ENCODE peak calls at places on chromosome 11, in five cellular contexts. O is psoas muscle, A is keratinocyte, R is fibroblast of lung, S is neural progenitor cell. C is an unnamed sample. For H3K4me1 and H3K36me3, the result is how much of the 10 kb centered on the place peaks cover.

GRCh38 chr11:73838443-73839122 is 38.1 kb downstream of the COA4 start:
- DNase-seq in O (no peak), A (no peak), R (peak), S (peak), C (no peak)

GRCh38 chr11:12157241-12157661 is 46.9 kb downstream of the MICAL2 start:
- DNase-seq in O (no peak), A (no peak), R (peak), S (no peak), C (no peak)

GRCh38 chr11:129427376-129427775 is 51.7 kb downstream of the BARX2 start:
- DNase-seq in O (no peak), A (no peak), R (no peak), S (no peak), C (no peak)

GRCh38 chr11:46669606-46670243 is 30.7 kb downstream of the ARHGAP1 start:
- DNase-seq in O (no peak), A (no peak), R (no peak), S (peak), C (no peak)

GRCh38 chr11:43579171-43579918 is 101.2 kb upstream of the HSD17B12 start:
- DNase-seq in O (no peak), A (no peak), R (peak), S (peak), C (no peak)

GRCh38 chr11:13277719-13278619 is at the start of gene BMAL1:
- DNase-seq in O (peak), A (no peak), R (peak), S (peak), C (peak)

GRCh38 chr11:69396051-69396947 is 85.2 kb upstream of the LINC01488 start:
- DNase-seq in O (no peak), A (no peak), R (no peak), S (no peak), C (no peak)

GRCh38 chr11:134340354-134340964 is 8.7 kb downstream of the GLB1L2 start:
- DNase-seq in O (no peak), A (no peak), R (no peak), S (no peak), C (no peak)

GRCh38 chr11:73566977-73567755 is 30.7 kb downstream of the FAM168A start:
- DNase-seq in O (no peak), A (no peak), R (no peak), S (no peak), C (no peak)

GRCh38 chr11:79963886-79964660 is 523.2 kb upstream of the TENM4 start:
- DNase-seq in O (no peak), A (no peak), R (no peak), S (peak), C (no peak)

GRCh38 chr11:45089845-45090499 is 56.5 kb upstream of the PRDM11 start:
- DNase-seq in O (no peak), A (no peak), R (peak), S (peak), C (no peak)

GRCh38 chr11:113110046-113110445 is 148.8 kb downstream of the NCAM1 start:
- DNase-seq in O (no peak), A (no peak), R (no peak), S (no peak), C (no peak)

GRCh38 chr11:22976146-22976545 is 115.9 kb upstream of the CCDC179 start:
- DNase-seq in O (peak), A (no peak), R (peak), S (no peak), C (no peak)

GRCh38 chr11:70167120-70167519 is 36.0 kb upstream of the FADD start:
- DNase-seq in O (no peak), A (no peak), R (no peak), S (no peak), C (no peak)

GRCh38 chr11:93198221-93198650 is 445 bp upstream of the SLC36A4 start:
- DNase-seq in O (no peak), A (no peak), R (peak), S (no peak), C (no peak)

GRCh38 chr11:111922803-111923202 is 4.1 kb downstream of the C11orf52 start:
- DNase-seq in O (no peak), A (no peak), R (peak), S (no peak), C (no peak)

GRCh38 chr11:65786786-65787636 is at the start of gene OVOL1:
- DNase-seq in O (no peak), A (no peak), R (no peak), S (peak), C (no peak)

GRCh38 chr11:708511-708910 is 2.5 kb downstream of the EPS8L2 start:
- DNase-seq in O (no peak), A (no peak), R (no peak), S (no peak), C (no peak)

GRCh38 chr11:133339495-133340140 is 192.7 kb downstream of the OPCML start:
- DNase-seq in O (no peak), A (no peak), R (no peak), S (no peak), C (no peak)

GRCh38 chr11:69403556-69404215 is 77.8 kb upstream of the LINC01488 start:
- DNase-seq in O (no peak), A (no peak), R (peak), S (no peak), C (no peak)

GRCh38 chr11:81224396-81224795 is 1509.3 kb downstream of the FAM181B start:
- DNase-seq in O (no peak), A (no peak), R (no peak), S (no peak), C (no peak)

GRCh38 chr11:72190581-72191205 is 1.2 kb upstream of the FOLR1 start:
- DNase-seq in O (no peak), A (no peak), R (no peak), S (peak), C (no peak)

GRCh38 chr11:92399702-92400101 is 175.1 kb downstream of the FAT3 start:
- DNase-seq in O (no peak), A (no peak), R (no peak), S (peak), C (no peak)

GRCh38 chr11:35588627-35589026 is 29.6 kb upstream of the FJX1 start:
- DNase-seq in O (no peak), A (no peak), R (peak), S (no peak), C (no peak)

GRCh38 chr11:109697140-109697843 is 275.3 kb downstream of the C11orf87 start:
- DNase-seq in O (no peak), A (peak), R (peak), S (peak), C (no peak)

GRCh38 chr11:120342226-120342625 is 6.0 kb downstream of the ARHGEF12 start:
- DNase-seq in O (no peak), A (no peak), R (no peak), S (no peak), C (no peak)

GRCh38 chr11:75536786-75537629 is 11.3 kb upstream of the GDPD5 start:
- DNase-seq in O (no peak), A (no peak), R (no peak), S (no peak), C (no peak)

GRCh38 chr11:71300187-71300586 is 47.8 kb upstream of the SHANK2 start:
- DNase-seq in O (no peak), A (no peak), R (peak), S (no peak), C (no peak)

GRCh38 chr11:9774591-9775392 is 110.9 kb downstream of the SWAP70 start:
- DNase-seq in O (no peak), A (no peak), R (peak), S (no peak), C (no peak)

GRCh38 chr11:116215471-116216113 is 557.2 kb downstream of the BUD13 start:
- DNase-seq in O (no peak), A (no peak), R (no peak), S (peak), C (no peak)

GRCh38 chr11:10021563-10021962 is 272.5 kb downstream of the SBF2 start:
- DNase-seq in O (no peak), A (no peak), R (no peak), S (no peak), C (no peak)

GRCh38 chr11:93290061-93290460 is 40.5 kb upstream of the DEUP1 start:
- DNase-seq in O (no peak), A (no peak), R (no peak), S (no peak), C (no peak)

GRCh38 chr11:126460417-126461095 is 105.1 kb downstream of the ST3GAL4 start:
- DNase-seq in O (no peak), A (no peak), R (no peak), S (no peak), C (no peak)

GRCh38 chr11:91794146-91794545 is 430.5 kb upstream of the FAT3 start:
- DNase-seq in O (no peak), A (no peak), R (no peak), S (no peak), C (no peak)

DNA sequence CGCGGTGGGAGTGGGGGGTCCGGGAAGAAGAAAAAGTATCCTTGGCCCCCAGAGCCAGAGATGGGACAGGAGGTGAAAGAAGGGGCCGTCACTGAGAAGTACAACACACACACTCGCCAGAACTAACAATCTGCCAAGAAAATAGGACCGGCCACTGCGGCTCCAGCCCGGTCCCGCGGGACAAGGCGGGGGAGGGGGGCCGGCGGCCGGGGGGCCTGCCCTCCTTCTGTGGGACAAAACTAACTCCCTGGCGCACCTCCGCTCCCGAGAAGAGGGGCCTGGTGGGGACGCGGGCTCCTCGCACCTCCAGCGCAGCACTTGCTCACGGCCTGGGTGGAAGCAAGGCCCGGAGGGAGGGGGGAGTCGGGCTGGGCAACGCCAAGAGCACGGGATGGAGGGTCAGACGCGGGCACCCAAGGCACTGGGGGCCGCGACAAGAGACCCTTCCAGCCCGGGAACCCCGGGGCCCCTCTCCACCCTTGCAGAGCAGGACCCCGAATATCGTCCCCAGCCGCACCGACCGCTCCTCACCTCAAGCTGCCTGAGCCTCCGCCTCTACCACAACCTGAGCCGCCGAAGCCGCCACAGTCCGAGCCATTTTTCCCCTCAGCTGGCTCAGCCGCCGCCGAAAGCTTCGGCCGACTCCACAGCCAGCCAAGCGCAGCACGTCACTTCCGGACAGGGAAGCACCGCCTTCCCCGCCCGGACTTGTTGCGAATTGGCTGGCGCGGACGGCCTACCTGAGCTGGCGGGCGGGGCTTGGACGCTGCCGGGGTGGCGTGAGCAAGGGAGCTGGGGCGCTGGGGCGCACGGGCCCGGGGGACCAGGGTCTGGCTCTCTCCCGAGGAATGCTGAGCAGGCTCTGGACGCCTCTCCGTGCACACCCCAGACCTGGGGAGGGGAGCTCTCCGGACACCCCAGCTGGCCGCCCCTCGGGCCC is at the start of gene PIK3C2A:
- DNase-seq in O (peak), A (peak), R (peak), S (peak), C (peak)
- H3K4me1 ChIP-seq in O (under half), A (under half), R (under half), S (under half), C (half or more)

GRCh38 chr11:83272627-83273026 is 13.5 kb downstream of the CCDC90B start:
- DNase-seq in O (no peak), A (no peak), R (peak), S (no peak), C (no peak)

GRCh38 chr11:83278351-83278750 is 7.8 kb downstream of the CCDC90B start:
- DNase-seq in O (no peak), A (no peak), R (no peak), S (no peak), C (no peak)

GRCh38 chr11:83280256-83280655 is 5.9 kb downstream of the CCDC90B start:
- DNase-seq in O (no peak), A (no peak), R (no peak), S (no peak), C (no peak)

GRCh38 chr11:83275888-83276641 is 10.1 kb downstream of the CCDC90B start:
- DNase-seq in O (no peak), A (no peak), R (no peak), S (no peak), C (no peak)
- H3K36me3 ChIP-seq in O (half or more), A (under half), R (under half), S (under half), C (half or more)

DNA sequence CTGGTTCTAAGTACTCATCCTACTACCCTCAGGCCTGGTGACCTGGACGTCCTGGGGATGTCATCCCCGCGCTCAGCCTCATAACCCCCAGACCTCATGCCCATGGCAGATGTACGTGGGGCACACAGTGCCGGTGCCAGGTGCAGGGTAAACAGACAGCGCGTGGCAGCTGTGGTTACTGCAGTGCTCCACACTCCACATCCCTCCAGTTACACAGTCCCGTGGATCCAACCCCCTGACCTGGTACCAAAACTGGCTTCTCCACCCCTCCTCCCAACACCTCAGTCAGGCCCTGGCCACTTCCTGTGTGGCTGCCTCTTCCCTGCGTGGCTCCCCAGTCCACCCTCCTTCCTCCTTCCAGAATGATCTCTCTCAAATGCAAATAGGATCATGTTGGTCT is 95.2 kb downstream of the DSCAML1 start:
- DNase-seq in O (no peak), A (no peak), R (no peak), S (no peak), C (no peak)
- H3K27ac ChIP-seq in O (no peak), A (no peak), R (no peak), S (no peak), C (no peak)

GRCh38 chr11:2989551-2989950 is 2.6 kb downstream of the NAP1L4 start:
- DNase-seq in O (no peak), A (no peak), R (no peak), S (no peak), C (no peak)
- H3K4me1 ChIP-seq in O (under half), A (under half), R (under half), S (under half), C (half or more)

GRCh38 chr11:88146106-88146505 is 29.1 kb downstream of the RAB38 start:
- DNase-seq in O (no peak), A (no peak), R (no peak), S (no peak), C (no peak)
- H3K36me3 ChIP-seq in O (under half), A (under half), R (under half), S (under half), C (under half)

C was measured in left ventricle myocardium inferior.